ENCODE peak calls at places on chromosomes 12 and 14, in five cellular contexts. M, H, V, W and N are unnamed samples.
A peak's percentile ranks its signal among the peaks of the same experiment; 100 is the strongest.

GRCh38 chr12:14635776-14636175 is 60.6 kb downstream of the GUCY2C start:
- DNase-seq in W (no peak), M (peak; percentile 2), H (no peak), V (no peak), N (no peak)

GRCh38 chr14:48140804-48141203 is 465.4 kb upstream of the MDGA2 start:
- DNase-seq in M (no peak), V (no peak), H (no peak), W (no peak), N (no peak)

GRCh38 chr12:292186-292585 is 29.6 kb upstream of the SLC6A13 start:
- DNase-seq in M (no peak), V (no peak), W (no peak), H (no peak), N (no peak)

GRCh38 chr14:71529855-71530254 is 402.4 kb upstream of the RGS6 start:
- DNase-seq in M (peak; percentile 86), H (no peak), V (no peak), W (no peak), N (no peak)

GRCh38 chr14:105401699-105402098 is 3.4 kb downstream of the TEX22 start:
- DNase-seq in H (no peak), V (no peak), W (no peak), M (no peak), N (no peak)

GRCh38 chr12:6090786-6091185 is 33.7 kb downstream of the VWF start:
- DNase-seq in M (no peak), V (no peak), W (no peak), H (no peak), N (no peak)

GRCh38 chr12:65106948-65107347 is 14.2 kb downstream of the WIF1 start:
- DNase-seq in W (no peak), H (peak; percentile 15), V (no peak), M (peak; percentile 9), N (no peak)

GRCh38 chr12:106115450-106115849 is 23.3 kb downstream of the NUAK1 start:
- DNase-seq in W (no peak), V (no peak), H (no peak), M (peak; percentile 43), N (no peak)

GRCh38 chr14:67853748-67854147 is 34.2 kb downstream of the RAD51B start:
- DNase-seq in M (no peak), H (no peak), W (no peak), V (no peak), N (no peak)